ENCODE peak calls at places on chromosomes 7 and 10, in eight cellular contexts. I, O, V, Z, U, H, Q and A are unnamed samples.

GRCh38 chr7:139950881-139951525 is 111.7 kb downstream of the PARP12 start:
- DNase-seq in U (no peak), Z (no peak), Q (no peak), H (no peak), V (no peak), I (no peak), O (no peak), A (no peak)

GRCh38 chr7:87513735-87514319 is 38.3 kb upstream of the ABCB4 start:
- DNase-seq in Z (no peak), Q (no peak), H (no peak), U (no peak), O (peak), V (no peak), I (no peak), A (no peak)

GRCh38 chr7:128103498-128104108 is 72.4 kb upstream of the LRRC4 start:
- DNase-seq in O (no peak), H (no peak), Z (peak), U (no peak), Q (no peak), I (peak), V (no peak), A (peak)

GRCh38 chr10:35328404-35329037 is 7.8 kb upstream of the CCNY start:
- DNase-seq in Z (peak), H (no peak), O (no peak), V (no peak), I (no peak), Q (no peak), U (no peak), A (peak)

GRCh38 chr10:29862926-29863614 is 196.3 kb downstream of the JCAD start:
- DNase-seq in U (no peak), H (no peak), O (no peak), V (no peak), I (no peak), Q (no peak), Z (peak), A (peak)

GRCh38 chr7:28037220-28038010 is 143.2 kb downstream of the JAZF1 start:
- DNase-seq in O (no peak), Q (no peak), V (no peak), U (no peak), Z (peak), I (no peak), H (no peak), A (peak)

GRCh38 chr7:128939861-128940410 is 2.2 kb downstream of the IRF5 start:
- DNase-seq in O (no peak), V (no peak), U (no peak), Q (peak), I (no peak), H (no peak), Z (no peak), A (no peak)

GRCh38 chr10:115657161-115657850 is 564.1 kb downstream of the ATRNL1 start:
- DNase-seq in O (no peak), H (no peak), Q (no peak), V (no peak), I (no peak), U (no peak), Z (no peak), A (peak)

GRCh38 chr10:19656420-19657042 is 159.7 kb upstream of the PLXDC2 start:
- DNase-seq in Q (no peak), U (no peak), O (no peak), H (no peak), I (no peak), V (no peak), Z (no peak), A (peak)

GRCh38 chr7:36084485-36085091 is 68.5 kb upstream of the EEPD1 start:
- DNase-seq in U (no peak), V (no peak), Q (no peak), I (no peak), H (no peak), Z (no peak), O (no peak), A (peak)

GRCh38 chr10:104589431-104589830 is 51.7 kb upstream of the SORCS3 start:
- DNase-seq in O (no peak), H (no peak), Z (no peak), Q (no peak), U (no peak), I (no peak), V (no peak), A (peak)